ENCODE peak calls at places on chromosomes 11 and 22, in five cellular contexts. One of them, this sample, is unnamed.

GRCh38 chr22:41417622-41418390 is 28.8 kb downstream of the TOB2 start:
- DNase-seq in Peyer's patch: peak
- DNase-seq in HFF-Myc: no peak
- DNase-seq in right lobe of liver: peak
- DNase-seq in lower lobe of right lung: peak
- DNase-seq in this sample: no peak

GRCh38 chr11:128891410-128891861 is 280 bp downstream of the KCNJ5 start:
- DNase-seq in Peyer's patch: no peak
- DNase-seq in HFF-Myc: no peak
- DNase-seq in right lobe of liver: no peak
- DNase-seq in lower lobe of right lung: no peak
- DNase-seq in this sample: no peak

GRCh38 chr11:1499899-1500298 is 13.3 kb upstream of the MOB2 start:
- DNase-seq in Peyer's patch: peak
- DNase-seq in right lobe of liver: peak
- DNase-seq in HFF-Myc: no peak
- DNase-seq in lower lobe of right lung: peak
- DNase-seq in this sample: no peak

GRCh38 chr11:114133548-114134329 is 74.2 kb downstream of the ZBTB16 start:
- DNase-seq in HFF-Myc: no peak
- DNase-seq in Peyer's patch: no peak
- DNase-seq in right lobe of liver: no peak
- DNase-seq in lower lobe of right lung: no peak
- DNase-seq in this sample: no peak

GRCh38 chr22:47449508-47450270 is 687.2 kb downstream of the TBC1D22A start:
- DNase-seq in right lobe of liver: no peak
- DNase-seq in Peyer's patch: no peak
- DNase-seq in lower lobe of right lung: no peak
- DNase-seq in HFF-Myc: no peak
- DNase-seq in this sample: no peak

GRCh38 chr11:15038963-15039362 is 34.4 kb upstream of the CALCB start:
- DNase-seq in lower lobe of right lung: no peak
- DNase-seq in Peyer's patch: no peak
- DNase-seq in right lobe of liver: no peak
- DNase-seq in HFF-Myc: no peak
- DNase-seq in this sample: no peak

GRCh38 chr11:88308576-88308975 is 29.0 kb downstream of the CTSC start:
- DNase-seq in Peyer's patch: no peak
- DNase-seq in lower lobe of right lung: no peak
- DNase-seq in HFF-Myc: no peak
- DNase-seq in right lobe of liver: no peak
- DNase-seq in this sample: no peak

GRCh38 chr11:101880208-101880607 is 34.6 kb upstream of the CEP126 start:
- DNase-seq in HFF-Myc: peak
- DNase-seq in Peyer's patch: no peak
- DNase-seq in right lobe of liver: no peak
- DNase-seq in lower lobe of right lung: no peak
- DNase-seq in this sample: no peak

GRCh38 chr11:47510231-47510630 is 42.7 kb downstream of the CELF1 start:
- DNase-seq in right lobe of liver: no peak
- DNase-seq in HFF-Myc: no peak
- DNase-seq in Peyer's patch: no peak
- DNase-seq in lower lobe of right lung: no peak
- DNase-seq in this sample: no peak

GRCh38 chr11:17117262-17117661 is 39.8 kb upstream of the RPS13 start:
- DNase-seq in HFF-Myc: no peak
- DNase-seq in lower lobe of right lung: no peak
- DNase-seq in Peyer's patch: no peak
- DNase-seq in right lobe of liver: no peak
- DNase-seq in this sample: no peak

DNA sequence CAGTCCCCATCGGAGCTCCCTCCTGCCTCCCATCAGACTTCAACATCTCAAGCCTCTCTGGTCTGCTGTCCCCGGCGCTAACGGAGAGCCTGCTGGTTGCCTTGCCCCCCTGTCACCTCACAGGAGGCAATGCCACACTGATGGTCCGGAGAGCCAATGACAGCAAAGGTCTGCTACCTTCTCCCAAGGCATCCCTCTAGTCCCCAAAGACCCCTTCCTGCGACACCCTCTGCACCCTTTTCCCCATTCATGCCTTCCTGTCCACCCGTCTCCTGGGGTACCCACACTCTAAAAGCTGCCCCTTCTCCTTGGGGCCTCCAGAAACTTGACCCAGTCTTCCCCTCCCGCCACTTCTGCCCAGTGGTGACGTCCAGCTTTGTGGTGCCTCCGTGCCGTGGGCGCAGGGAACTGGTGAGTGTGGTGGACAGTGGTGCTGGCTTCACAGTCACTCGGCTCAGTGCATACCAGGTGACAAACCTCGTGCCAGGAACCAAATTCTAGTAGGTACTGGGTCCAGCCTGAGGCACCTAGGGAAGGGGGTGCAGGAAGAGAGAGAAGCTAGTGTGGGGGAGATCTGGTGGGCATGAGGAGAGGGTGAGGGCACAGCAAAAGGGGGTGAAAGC is 860 bp downstream of the UPK2 start:
- DNase-seq in Peyer's patch: no peak
- DNase-seq in lower lobe of right lung: no peak
- DNase-seq in right lobe of liver: no peak
- DNase-seq in HFF-Myc: no peak
- DNase-seq in this sample: no peak
- TF ChIP-seq CTCF in Peyer's patch: no peak
- TF ChIP-seq CTCF in lower lobe of right lung: peak
- TF ChIP-seq CTCF in right lobe of liver: peak
- TF ChIP-seq CTCF in HFF-Myc: no peak
- TF ChIP-seq CTCF in this sample: no peak

DNA sequence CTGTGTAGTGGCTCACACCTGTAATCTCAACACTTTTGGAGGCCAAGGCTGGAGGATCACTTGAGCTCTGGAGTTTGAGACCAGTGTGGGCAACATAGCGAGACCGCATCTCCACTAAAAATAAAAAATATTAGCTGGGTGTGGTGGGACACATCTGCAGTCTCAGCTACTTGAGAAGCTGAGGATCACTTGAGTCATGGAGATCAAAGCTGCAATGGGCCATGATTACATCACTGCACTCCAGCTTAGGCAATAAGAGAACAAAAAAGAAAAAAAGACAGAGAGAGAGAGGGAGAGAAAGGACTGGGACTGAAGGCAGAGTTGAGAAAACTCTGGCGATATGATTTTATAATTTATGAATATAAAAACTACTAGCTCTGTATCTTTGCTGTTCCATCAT is 473.1 kb downstream of the LRRC4C start:
- DNase-seq in right lobe of liver: no peak
- DNase-seq in HFF-Myc: no peak
- DNase-seq in Peyer's patch: no peak
- DNase-seq in lower lobe of right lung: no peak
- DNase-seq in this sample: no peak
- TF ChIP-seq CTCF in right lobe of liver: no peak
- TF ChIP-seq CTCF in HFF-Myc: no peak
- TF ChIP-seq CTCF in Peyer's patch: no peak
- TF ChIP-seq CTCF in lower lobe of right lung: no peak
- TF ChIP-seq CTCF in this sample: no peak

DNA sequence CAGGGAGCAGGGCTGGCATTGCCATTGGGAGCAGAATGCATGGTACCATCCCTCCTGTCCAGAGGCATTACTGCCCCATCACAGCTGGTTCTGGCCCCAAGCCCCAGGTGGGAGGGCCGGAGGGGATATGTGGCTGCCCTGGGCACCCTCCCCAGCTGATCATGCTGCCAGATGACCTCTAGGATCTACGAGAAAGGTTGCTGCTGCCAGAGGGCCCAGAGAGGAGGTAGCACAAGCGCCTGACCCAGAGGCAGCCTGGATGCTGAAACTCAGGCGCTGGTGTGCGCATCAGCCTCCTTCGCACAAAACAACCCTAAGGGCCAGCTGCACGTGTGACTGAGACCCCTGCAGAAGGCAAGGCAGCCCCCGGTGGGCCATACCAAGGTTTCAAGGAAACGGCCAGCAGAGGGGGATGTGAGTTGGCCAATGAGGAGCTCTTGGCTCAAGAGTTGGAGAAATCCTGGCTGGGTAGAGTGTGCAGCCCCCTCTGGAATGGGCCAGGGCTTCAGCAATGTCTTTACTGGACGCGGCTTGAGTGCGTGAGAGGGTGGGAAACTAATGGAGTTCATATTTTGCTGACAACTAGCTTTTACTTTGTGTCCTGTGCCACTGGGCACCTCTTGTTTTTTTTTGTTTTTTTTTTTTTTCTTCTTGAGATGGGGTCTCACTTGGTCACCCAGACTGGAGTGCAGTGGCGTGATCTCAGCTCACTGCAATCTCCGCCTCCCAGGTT is 88.3 kb upstream of the PARVA start:
- DNase-seq in HFF-Myc: no peak
- DNase-seq in Peyer's patch: no peak
- DNase-seq in right lobe of liver: no peak
- DNase-seq in lower lobe of right lung: no peak
- DNase-seq in this sample: no peak
- TF ChIP-seq CTCF in HFF-Myc: no peak
- TF ChIP-seq CTCF in Peyer's patch: no peak
- TF ChIP-seq CTCF in right lobe of liver: no peak
- TF ChIP-seq CTCF in lower lobe of right lung: no peak
- TF ChIP-seq CTCF in this sample: no peak

DNA sequence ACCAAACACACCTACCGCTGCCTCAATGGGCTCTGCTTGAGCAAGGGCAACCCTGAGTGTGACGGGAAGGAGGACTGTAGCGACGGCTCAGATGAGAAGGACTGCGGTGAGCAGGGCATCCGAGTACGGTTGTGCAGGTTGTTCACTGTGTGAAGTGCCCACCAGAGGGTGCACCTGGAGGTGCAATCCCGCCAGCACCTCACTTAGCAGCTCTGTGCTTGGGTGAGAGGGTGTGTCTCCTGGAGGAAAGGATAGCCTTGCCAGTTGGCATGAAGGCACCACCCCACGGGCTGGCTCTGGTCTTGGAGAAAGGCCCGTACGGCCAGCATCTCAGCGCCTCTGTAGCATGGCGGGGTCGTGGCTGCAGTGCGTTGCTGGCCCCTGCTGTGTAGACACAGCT is 39.4 kb downstream of the ST14 start:
- DNase-seq in lower lobe of right lung: no peak
- DNase-seq in right lobe of liver: no peak
- DNase-seq in HFF-Myc: no peak
- DNase-seq in Peyer's patch: no peak
- DNase-seq in this sample: no peak
- TF ChIP-seq CTCF in lower lobe of right lung: no peak
- TF ChIP-seq CTCF in right lobe of liver: no peak
- TF ChIP-seq CTCF in HFF-Myc: no peak
- TF ChIP-seq CTCF in Peyer's patch: no peak
- TF ChIP-seq CTCF in this sample: no peak

GRCh38 chr11:121153472-121153871 is 52.4 kb downstream of the TECTA start:
- DNase-seq in lower lobe of right lung: no peak
- DNase-seq in HFF-Myc: no peak
- DNase-seq in right lobe of liver: no peak
- DNase-seq in Peyer's patch: no peak
- DNase-seq in this sample: no peak
- TF ChIP-seq CTCF in lower lobe of right lung: no peak
- TF ChIP-seq CTCF in HFF-Myc: no peak
- TF ChIP-seq CTCF in right lobe of liver: no peak
- TF ChIP-seq CTCF in Peyer's patch: no peak
- TF ChIP-seq CTCF in this sample: no peak

DNA sequence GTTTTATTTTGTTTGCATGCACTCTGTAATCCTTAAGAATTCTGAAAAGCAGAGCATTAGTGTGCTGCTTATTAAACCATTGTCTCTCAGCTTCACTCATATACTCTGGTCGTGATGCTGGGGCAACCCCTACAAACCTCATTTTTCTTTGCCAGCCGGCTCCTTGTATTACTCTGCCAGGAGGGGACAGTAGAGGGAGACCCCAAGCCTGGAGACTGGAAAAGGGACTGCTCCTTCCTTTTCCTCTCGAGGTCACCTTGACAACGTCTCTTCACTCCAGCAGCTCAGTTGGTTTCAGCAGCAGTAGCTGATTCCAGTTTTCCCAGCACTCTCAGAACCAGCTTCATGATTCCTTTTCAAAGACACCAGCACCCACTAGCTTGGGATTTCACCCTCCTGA is 2.8 kb upstream of the JHY start:
- DNase-seq in lower lobe of right lung: no peak
- DNase-seq in HFF-Myc: no peak
- DNase-seq in Peyer's patch: no peak
- DNase-seq in right lobe of liver: no peak
- DNase-seq in this sample: no peak
- TF ChIP-seq CTCF in lower lobe of right lung: no peak
- TF ChIP-seq CTCF in HFF-Myc: peak
- TF ChIP-seq CTCF in Peyer's patch: no peak
- TF ChIP-seq CTCF in right lobe of liver: no peak
- TF ChIP-seq CTCF in this sample: no peak

GRCh38 chr11:36341915-36342314 is 45.8 kb downstream of the PRR5L start:
- DNase-seq in right lobe of liver: no peak
- DNase-seq in HFF-Myc: no peak
- DNase-seq in lower lobe of right lung: no peak
- DNase-seq in Peyer's patch: no peak
- DNase-seq in this sample: no peak
- TF ChIP-seq CTCF in right lobe of liver: no peak
- TF ChIP-seq CTCF in HFF-Myc: no peak
- TF ChIP-seq CTCF in lower lobe of right lung: no peak
- TF ChIP-seq CTCF in Peyer's patch: no peak
- TF ChIP-seq CTCF in this sample: no peak

This sample was measured in activated B cell treated with CpG ODN at 0.5 μM for 24 hours.